ENCODE peak calls at places on chromosomes 13 and 19, in five cellular contexts. L, S, F, P and Y are unnamed samples.

GRCh38 chr19:41641879-41642485 is 15.1 kb upstream of the CEACAM4 start:
- DNase-seq in L (peak), S (peak), F (peak), P (peak), Y (peak)

GRCh38 chr19:42311612-42312160 is 1.4 kb upstream of the TMEM145 start:
- DNase-seq in L (no peak), S (peak), F (no peak), P (no peak), Y (no peak)

GRCh38 chr19:29831686-29832085 is 19.9 kb downstream of the CCNE1 start:
- DNase-seq in L (no peak), S (no peak), F (no peak), P (no peak), Y (no peak)

GRCh38 chr19:5627395-5627904 is 4.6 kb downstream of the SAFB start:
- DNase-seq in L (no peak), S (peak), F (peak), P (peak), Y (no peak)

GRCh38 chr13:28718186-28718537 is 608 bp downstream of the SLC46A3 start:
- DNase-seq in L (no peak), S (no peak), F (no peak), P (no peak), Y (no peak)

GRCh38 chr19:771332-771785 is 20.4 kb downstream of the MISP start:
- DNase-seq in L (peak), S (peak), F (no peak), P (no peak), Y (no peak)

GRCh38 chr19:2461751-2462634 is 5.2 kb upstream of the LMNB2 start:
- DNase-seq in L (peak), S (peak), F (no peak), P (peak), Y (peak)

GRCh38 chr19:38148337-38148736 is 75.7 kb downstream of the DPF1 start:
- DNase-seq in L (no peak), S (no peak), F (no peak), P (no peak), Y (no peak)

GRCh38 chr19:18202759-18203407 is 959 bp downstream of the RAB3A start:
- DNase-seq in L (peak), S (peak), F (no peak), P (no peak), Y (peak)

GRCh38 chr13:48126944-48127814 is 32.3 kb upstream of the MED4 start:
- DNase-seq in L (peak), S (peak), F (peak), P (peak), Y (peak)

GRCh38 chr19:45152504-45153338 is 8.1 kb downstream of the NKPD1 start:
- DNase-seq in L (no peak), S (peak), F (no peak), P (peak), Y (peak)

GRCh38 chr19:44303976-44304568 is 753 bp downstream of the ZNF235 start:
- DNase-seq in L (no peak), S (peak), F (no peak), P (no peak), Y (peak)

GRCh38 chr19:2816641-2817040 is 3.0 kb upstream of the ZNF554 start:
- DNase-seq in L (no peak), S (no peak), F (no peak), P (no peak), Y (peak)

GRCh38 chr19:31140717-31141116 is 208.5 kb downstream of the TSHZ3 start:
- DNase-seq in L (no peak), S (no peak), F (no peak), P (no peak), Y (no peak)

GRCh38 chr19:28511655-28512054 is 701.3 kb downstream of the UQCRFS1 start:
- DNase-seq in L (no peak), S (no peak), F (no peak), P (no peak), Y (no peak)

GRCh38 chr19:14515501-14516047 is 2.6 kb downstream of the DNAJB1 start:
- DNase-seq in L (no peak), S (no peak), F (no peak), P (no peak), Y (no peak)

GRCh38 chr13:70310720-70311119 is 202.5 kb upstream of the KLHL1 start:
- DNase-seq in L (peak), S (peak), F (no peak), P (no peak), Y (no peak)

GRCh38 chr19:10617409-10618121 is 7.8 kb upstream of the SLC44A2 start:
- DNase-seq in L (peak), S (no peak), F (no peak), P (no peak), Y (no peak)